ENCODE peak calls at places on chromosome 17, in five cellular contexts. One of them, this sample, is unnamed.

GRCh38 chr17:77852666-77853207 is 105.8 kb upstream of the TNRC6C start:
- DNase-seq in left ventricle myocardium inferior: peak; percentile 6
- DNase-seq in hepatic stellate cell: no peak
- DNase-seq in substantia nigra: no peak
- DNase-seq in NCI-H460: no peak
- DNase-seq in this sample: no peak

GRCh38 chr17:77254961-77255741 is 114.4 kb downstream of the SEC14L1 start:
- DNase-seq in left ventricle myocardium inferior: no peak
- DNase-seq in hepatic stellate cell: peak; percentile 97
- DNase-seq in substantia nigra: no peak
- DNase-seq in NCI-H460: peak; percentile 18
- DNase-seq in this sample: peak; percentile 45

GRCh38 chr17:27668488-27668823 is 37.5 kb downstream of the LGALS9 start:
- DNase-seq in left ventricle myocardium inferior: no peak
- DNase-seq in hepatic stellate cell: no peak
- DNase-seq in substantia nigra: no peak
- DNase-seq in NCI-H460: no peak
- DNase-seq in this sample: no peak

GRCh38 chr17:21842332-21843317 is 150.3 kb downstream of the KCNJ18 start:
- DNase-seq in left ventricle myocardium inferior: no peak
- DNase-seq in hepatic stellate cell: no peak
- DNase-seq in substantia nigra: no peak
- DNase-seq in NCI-H460: no peak
- DNase-seq in this sample: no peak

GRCh38 chr17:56833812-56834379 is at the start of the genes C17orf67 and DGKE:
- DNase-seq in left ventricle myocardium inferior: peak; percentile 98
- DNase-seq in hepatic stellate cell: peak; percentile 94
- DNase-seq in substantia nigra: peak; percentile 91
- DNase-seq in NCI-H460: peak; percentile 96
- DNase-seq in this sample: peak; percentile 88

GRCh38 chr17:1039511-1040215 is 42.7 kb downstream of the TIMM22 start:
- DNase-seq in left ventricle myocardium inferior: peak; percentile 82
- DNase-seq in hepatic stellate cell: no peak
- DNase-seq in substantia nigra: peak; percentile 63
- DNase-seq in NCI-H460: no peak
- DNase-seq in this sample: no peak

GRCh38 chr17:1762906-1763829 is 1.3 kb downstream of the SERPINF1 start:
- DNase-seq in left ventricle myocardium inferior: peak; percentile 46
- DNase-seq in hepatic stellate cell: no peak
- DNase-seq in substantia nigra: no peak
- DNase-seq in NCI-H460: no peak
- DNase-seq in this sample: peak; percentile 51

GRCh38 chr17:72370819-72371218 is 250.0 kb downstream of the SOX9 start:
- DNase-seq in left ventricle myocardium inferior: no peak
- DNase-seq in hepatic stellate cell: peak; percentile 65
- DNase-seq in substantia nigra: no peak
- DNase-seq in NCI-H460: peak; percentile 38
- DNase-seq in this sample: no peak

GRCh38 chr17:62718420-62718819 is 89.7 kb downstream of the MARCHF10 start:
- DNase-seq in left ventricle myocardium inferior: no peak
- DNase-seq in hepatic stellate cell: peak; percentile 44
- DNase-seq in substantia nigra: no peak
- DNase-seq in NCI-H460: no peak
- DNase-seq in this sample: no peak

GRCh38 chr17:71099003-71099710 is 929.8 kb downstream of the KCNJ2 start:
- DNase-seq in left ventricle myocardium inferior: no peak
- DNase-seq in hepatic stellate cell: no peak
- DNase-seq in substantia nigra: no peak
- DNase-seq in NCI-H460: no peak
- DNase-seq in this sample: no peak

GRCh38 chr17:81843713-81844326 is 9.0 kb upstream of the PPP1R27 start:
- DNase-seq in left ventricle myocardium inferior: no peak
- DNase-seq in hepatic stellate cell: no peak
- DNase-seq in substantia nigra: no peak
- DNase-seq in NCI-H460: no peak
- DNase-seq in this sample: no peak

GRCh38 chr17:76515291-76515949 is 14.2 kb upstream of the RHBDF2 start:
- DNase-seq in left ventricle myocardium inferior: peak; percentile 56
- DNase-seq in hepatic stellate cell: peak; percentile 96
- DNase-seq in substantia nigra: no peak
- DNase-seq in NCI-H460: no peak
- DNase-seq in this sample: no peak

GRCh38 chr17:43661699-43662431 is at the start of gene MEOX1:
- DNase-seq in left ventricle myocardium inferior: no peak
- DNase-seq in hepatic stellate cell: peak; percentile 58
- DNase-seq in substantia nigra: no peak
- DNase-seq in NCI-H460: no peak
- DNase-seq in this sample: no peak

GRCh38 chr17:48597775-48598631 is 4.4 kb upstream of the HOXB5 start:
- DNase-seq in left ventricle myocardium inferior: no peak
- DNase-seq in hepatic stellate cell: no peak
- DNase-seq in substantia nigra: no peak
- DNase-seq in NCI-H460: no peak
- DNase-seq in this sample: no peak

GRCh38 chr17:3801792-3802191 is 804 bp upstream of the ITGAE start:
- DNase-seq in left ventricle myocardium inferior: no peak
- DNase-seq in hepatic stellate cell: no peak
- DNase-seq in substantia nigra: no peak
- DNase-seq in NCI-H460: no peak
- DNase-seq in this sample: no peak

GRCh38 chr17:74224959-74225725 is 11.8 kb downstream of the TTYH2 start:
- DNase-seq in left ventricle myocardium inferior: no peak
- DNase-seq in hepatic stellate cell: no peak
- DNase-seq in substantia nigra: no peak
- DNase-seq in NCI-H460: no peak
- DNase-seq in this sample: no peak

GRCh38 chr17:80629298-80630028 is 84.8 kb downstream of the RPTOR start:
- DNase-seq in left ventricle myocardium inferior: no peak
- DNase-seq in hepatic stellate cell: no peak
- DNase-seq in substantia nigra: no peak
- DNase-seq in NCI-H460: no peak
- DNase-seq in this sample: no peak

GRCh38 chr17:29577778-29578211 is 9.3 kb downstream of the TP53I13 start:
- DNase-seq in left ventricle myocardium inferior: no peak
- DNase-seq in hepatic stellate cell: no peak
- DNase-seq in substantia nigra: peak; percentile 58
- DNase-seq in NCI-H460: no peak
- DNase-seq in this sample: no peak

GRCh38 chr17:61862105-61862574 is 1.2 kb downstream of the BRIP1 start:
- DNase-seq in left ventricle myocardium inferior: no peak
- DNase-seq in hepatic stellate cell: peak; percentile 11
- DNase-seq in substantia nigra: no peak
- DNase-seq in NCI-H460: no peak
- DNase-seq in this sample: peak; percentile 66

GRCh38 chr17:49431743-49432142 is 17.1 kb upstream of the PHB1 start:
- DNase-seq in left ventricle myocardium inferior: no peak
- DNase-seq in hepatic stellate cell: no peak
- DNase-seq in substantia nigra: no peak
- DNase-seq in NCI-H460: no peak
- DNase-seq in this sample: no peak

GRCh38 chr17:59668816-59669215 is 38.4 kb downstream of the PTRH2 start:
- DNase-seq in left ventricle myocardium inferior: no peak
- DNase-seq in hepatic stellate cell: peak; percentile 24
- DNase-seq in substantia nigra: no peak
- DNase-seq in NCI-H460: no peak
- DNase-seq in this sample: no peak

GRCh38 chr17:55155867-55156560 is 108.7 kb upstream of the HLF start:
- DNase-seq in left ventricle myocardium inferior: no peak
- DNase-seq in hepatic stellate cell: no peak
- DNase-seq in substantia nigra: no peak
- DNase-seq in NCI-H460: no peak
- DNase-seq in this sample: no peak

GRCh38 chr17:38864636-38865398 is 5.0 kb upstream of the LASP1 start:
- DNase-seq in left ventricle myocardium inferior: no peak
- DNase-seq in hepatic stellate cell: no peak
- DNase-seq in substantia nigra: no peak
- DNase-seq in NCI-H460: peak; percentile 51
- DNase-seq in this sample: no peak

GRCh38 chr17:35051579-35052239 is 11.8 kb downstream of the RFFL start:
- DNase-seq in left ventricle myocardium inferior: no peak
- DNase-seq in hepatic stellate cell: no peak
- DNase-seq in substantia nigra: no peak
- DNase-seq in NCI-H460: no peak
- DNase-seq in this sample: no peak

GRCh38 chr17:43986225-43986981 is 18.0 kb upstream of the NAGS start:
- DNase-seq in left ventricle myocardium inferior: no peak
- DNase-seq in hepatic stellate cell: no peak
- DNase-seq in substantia nigra: no peak
- DNase-seq in NCI-H460: no peak
- DNase-seq in this sample: no peak

GRCh38 chr17:50364061-50364458 is 8.9 kb downstream of the MRPL27 start:
- DNase-seq in left ventricle myocardium inferior: no peak
- DNase-seq in hepatic stellate cell: no peak
- DNase-seq in substantia nigra: no peak
- DNase-seq in NCI-H460: no peak
- DNase-seq in this sample: no peak

GRCh38 chr17:4592240-4593005 is 8.1 kb downstream of the SMTNL2 start:
- DNase-seq in left ventricle myocardium inferior: no peak
- DNase-seq in hepatic stellate cell: no peak
- DNase-seq in substantia nigra: no peak
- DNase-seq in NCI-H460: no peak
- DNase-seq in this sample: no peak

GRCh38 chr17:3894927-3895343 is 2.1 kb upstream of the CAMKK1 start:
- DNase-seq in left ventricle myocardium inferior: no peak
- DNase-seq in hepatic stellate cell: no peak
- DNase-seq in substantia nigra: no peak
- DNase-seq in NCI-H460: no peak
- DNase-seq in this sample: no peak

GRCh38 chr17:7207120-7208001 is 12.3 kb downstream of the DLG4 start:
- DNase-seq in left ventricle myocardium inferior: peak; percentile 15
- DNase-seq in hepatic stellate cell: peak; percentile 44
- DNase-seq in substantia nigra: no peak
- DNase-seq in NCI-H460: no peak
- DNase-seq in this sample: no peak

GRCh38 chr17:63823659-63824331 is 3.4 kb upstream of the PSMC5 start:
- DNase-seq in left ventricle myocardium inferior: no peak
- DNase-seq in hepatic stellate cell: no peak
- DNase-seq in substantia nigra: no peak
- DNase-seq in NCI-H460: no peak
- DNase-seq in this sample: no peak

GRCh38 chr17:40561871-40562611 is 3.2 kb downstream of the CCR7 start:
- DNase-seq in left ventricle myocardium inferior: no peak
- DNase-seq in hepatic stellate cell: peak; percentile 17
- DNase-seq in substantia nigra: no peak
- DNase-seq in NCI-H460: no peak
- DNase-seq in this sample: no peak

GRCh38 chr17:65930140-65930715 is 261.7 kb downstream of the CEP112 start:
- DNase-seq in left ventricle myocardium inferior: no peak
- DNase-seq in hepatic stellate cell: no peak
- DNase-seq in substantia nigra: no peak
- DNase-seq in NCI-H460: no peak
- DNase-seq in this sample: no peak

GRCh38 chr17:36942031-36942599 is 4.8 kb downstream of the LHX1 start:
- DNase-seq in left ventricle myocardium inferior: no peak
- DNase-seq in hepatic stellate cell: no peak
- DNase-seq in substantia nigra: no peak
- DNase-seq in NCI-H460: no peak
- DNase-seq in this sample: no peak

GRCh38 chr17:350706-351435 is 1.7 kb downstream of the RPH3AL start:
- DNase-seq in left ventricle myocardium inferior: peak; percentile 83
- DNase-seq in hepatic stellate cell: peak; percentile 82
- DNase-seq in substantia nigra: no peak
- DNase-seq in NCI-H460: peak; percentile 96
- DNase-seq in this sample: peak; percentile 55

GRCh38 chr17:1179635-1180433 is at the start of gene ABR:
- DNase-seq in left ventricle myocardium inferior: peak; percentile 55
- DNase-seq in hepatic stellate cell: no peak
- DNase-seq in substantia nigra: no peak
- DNase-seq in NCI-H460: no peak
- DNase-seq in this sample: no peak